ENCODE peak calls at places on chromosomes 13 and 19, in ten cellular contexts. Q is prostate gland; J is MM.1S; V is ovary; D is GM23248; O is heart right ventricle; M is left lung; C is left ventricle myocardium inferior; A is CD8-positive, alpha-beta memory T cell; Y is uterus. N is an unnamed sample.

GRCh38 chr13:41402695-41403511 is 54.4 kb upstream of the RGCC start:
- DNase-seq in C (no peak), O (no peak), A (no peak), D (no peak), J (no peak), Y (no peak), Q (no peak), M (no peak), V (no peak), N (no peak)

GRCh38 chr19:39308531-39309304 is 11.9 kb downstream of the LRFN1 start:
- DNase-seq in Q (no peak), O (no peak), D (peak; percentile 32), Y (no peak), C (no peak), J (no peak), V (no peak), A (no peak), M (no peak), N (no peak)

GRCh38 chr19:2837430-2837829 is 3.8 kb upstream of the ZNF555 start:
- DNase-seq in Q (no peak), J (no peak), A (no peak), O (no peak), Y (no peak), C (no peak), M (no peak), D (no peak), V (no peak), N (no peak)

GRCh38 chr13:73781384-73781783 is 352.8 kb downstream of the KLF12 start:
- DNase-seq in Q (no peak), D (no peak), Y (no peak), A (no peak), M (no peak), O (no peak), J (no peak), V (no peak), C (no peak), N (no peak)

GRCh38 chr19:38371081-38371480 is 3.3 kb upstream of the PSMD8 start:
- DNase-seq in O (no peak), Y (no peak), V (no peak), J (no peak), Q (no peak), A (no peak), M (no peak), D (no peak), C (no peak), N (no peak)

GRCh38 chr19:54063350-54064078 is at the start of gene VSTM1:
- DNase-seq in V (no peak), A (no peak), C (no peak), Q (no peak), Y (no peak), O (no peak), J (no peak), D (no peak), M (no peak), N (no peak)

GRCh38 chr19:47158879-47159509 is 28.4 kb downstream of the SAE1 start:
- DNase-seq in D (peak; percentile 79), C (no peak), J (no peak), Y (no peak), Q (no peak), V (no peak), O (no peak), M (no peak), A (no peak), N (peak; percentile 53)

GRCh38 chr19:53879145-53880037 is 2.6 kb upstream of the PRKCG start:
- DNase-seq in A (peak; percentile 60), J (no peak), O (peak; percentile 96), C (peak; percentile 94), V (peak; percentile 97), Q (peak; percentile 72), D (peak; percentile 94), M (peak; percentile 92), Y (peak; percentile 91), N (peak; percentile 91)

GRCh38 chr19:590396-590745 is 690 bp downstream of the HCN2 start:
- DNase-seq in M (no peak), V (no peak), C (no peak), J (no peak), O (no peak), Q (no peak), D (peak; percentile 65), Y (no peak), A (peak; percentile 13), N (no peak)

GRCh38 chr19:10290876-10291553 is 1.3 kb downstream of the ICAM5 start:
- DNase-seq in V (peak; percentile 53), Q (no peak), J (peak; percentile 32), D (peak; percentile 80), Y (peak; percentile 36), A (peak; percentile 42), M (peak; percentile 84), C (peak; percentile 72), O (peak; percentile 64), N (no peak)

GRCh38 chr13:105984236-105984635 is 551.2 kb downstream of the EFNB2 start:
- DNase-seq in Y (no peak), C (no peak), M (no peak), D (no peak), A (no peak), J (no peak), Q (no peak), V (no peak), O (no peak), N (no peak)

GRCh38 chr13:30745917-30746686 is 10.8 kb downstream of the ALOX5AP start:
- DNase-seq in O (no peak), Y (no peak), A (no peak), Q (no peak), D (no peak), J (no peak), V (no peak), M (no peak), C (no peak), N (no peak)

GRCh38 chr19:13765395-13766094 is 1.2 kb downstream of the MRI1 start:
- DNase-seq in C (no peak), O (no peak), A (no peak), V (no peak), J (no peak), Y (no peak), D (peak; percentile 47), M (no peak), Q (no peak), N (no peak)
- H3K27ac ChIP-seq in C (peak overlapping the region; percentile 86), O (peak overlapping the region; percentile 63), A (peak overlapping the region; percentile 0), V (peak overlapping the region; percentile 52), J (no peak overlapping the region), Y (peak overlapping the region; percentile 76), D (no peak overlapping the region), M (peak overlapping the region; percentile 74), Q (peak overlapping the region; percentile 61), N (no peak overlapping the region)

GRCh38 chr19:17113127-17113785 is 37.7 kb downstream of the MYO9B start:
- DNase-seq in A (no peak), O (no peak), J (no peak), C (no peak), M (no peak), V (no peak), Y (no peak), D (no peak), Q (no peak), N (no peak)

GRCh38 chr19:17111766-17112165 is 36.2 kb downstream of the MYO9B start:
- DNase-seq in O (no peak), Q (no peak), A (no peak), J (no peak), Y (no peak), M (no peak), D (no peak), V (no peak), C (no peak), N (no peak)

GRCh38 chr19:17110599-17110966 is 35.0 kb downstream of the MYO9B start:
- DNase-seq in O (no peak), Y (no peak), Q (no peak), J (no peak), D (no peak), M (no peak), C (no peak), A (no peak), V (no peak), N (no peak)

GRCh38 chr19:17112700-17113099 is 37.1 kb downstream of the MYO9B start:
- DNase-seq in J (no peak), Q (no peak), A (no peak), D (no peak), O (no peak), M (peak; percentile 73), Y (no peak), V (no peak), C (no peak), N (no peak)

GRCh38 chr19:17112271-17112670 is 36.7 kb downstream of the MYO9B start:
- DNase-seq in M (no peak), J (no peak), V (no peak), C (no peak), D (no peak), A (no peak), O (no peak), Q (no peak), Y (no peak), N (no peak)
- H3K4me1 ChIP-seq in M (peaks cover 5% of the 10 kb centered on the region), J (no peaks in the 10 kb centered on the region), V (peaks cover 6% of the 10 kb centered on the region), C (peaks cover 46% of the 10 kb centered on the region), D (peaks cover 16% of the 10 kb centered on the region), A (peaks cover 11% of the 10 kb centered on the region), O (peaks cover 40% of the 10 kb centered on the region), Q (peaks cover 13% of the 10 kb centered on the region), Y (peaks cover 4% of the 10 kb centered on the region), N (peaks cover 15% of the 10 kb centered on the region)

GRCh38 chr19:33477781-33478180 is 43.8 kb downstream of the PEPD start:
- DNase-seq in D (no peak), M (no peak), Q (no peak), A (no peak), J (no peak), O (no peak), V (no peak), Y (no peak), C (no peak), N (peak; percentile 89)
- H3K4me3 ChIP-seq in D (no peak overlapping the region), M (no peak overlapping the region), Q (no peak overlapping the region), A (no peak overlapping the region), J (no peak overlapping the region), O (no peak overlapping the region), V (no peak overlapping the region), Y (no peak overlapping the region), C (no peak overlapping the region), N (no peak overlapping the region)

GRCh38 chr13:27354379-27354778 is 70.0 kb upstream of the GTF3A start:
- DNase-seq in C (no peak), D (peak; percentile 50), V (no peak), Q (no peak), O (no peak), A (no peak), Y (no peak), J (no peak), M (no peak), N (no peak)

GRCh38 chr13:27355894-27356293 is 68.5 kb upstream of the GTF3A start:
- DNase-seq in J (no peak), D (no peak), Q (no peak), A (no peak), V (no peak), C (no peak), M (no peak), O (no peak), Y (no peak), N (no peak)

GRCh38 chr13:27353166-27353583 is 71.2 kb upstream of the GTF3A start:
- DNase-seq in C (no peak), Y (no peak), A (no peak), O (no peak), Q (no peak), M (no peak), D (peak; percentile 40), V (no peak), J (peak; percentile 55), N (peak; percentile 61)

GRCh38 chr13:27353653-27354052 is 70.8 kb upstream of the GTF3A start:
- DNase-seq in V (no peak), C (no peak), D (no peak), Q (no peak), J (no peak), A (no peak), O (no peak), Y (no peak), M (no peak), N (no peak)

GRCh38 chr13:27352698-27353097 is 71.7 kb upstream of the GTF3A start:
- DNase-seq in O (no peak), J (no peak), M (no peak), V (no peak), D (no peak), A (no peak), Q (no peak), C (no peak), Y (no peak), N (no peak)
- H3K27ac ChIP-seq in O (no peak overlapping the region), J (peak overlapping the region; percentile 15), M (no peak overlapping the region), V (no peak overlapping the region), D (no peak overlapping the region), A (no peak overlapping the region), Q (no peak overlapping the region), C (no peak overlapping the region), Y (no peak overlapping the region), N (no peak overlapping the region)

N was measured in SJSA1.